ENCODE peak calls at places on chromosome 21, in six cellular contexts. One of them, this sample, is unnamed.

GRCh38 chr21:35254752-35255138 is 205.6 kb upstream of the RUNX1 start:
- DNase-seq in PC-3: no peak
- DNase-seq in CD4-positive, CD25-positive, alpha-beta regulatory T cell: no peak
- DNase-seq in foreskin keratinocyte: no peak
- DNase-seq in cardiac muscle cell: no peak
- DNase-seq in H1: no peak
- DNase-seq in this sample: no peak

GRCh38 chr21:30340714-30341573 is 3.5 kb upstream of the KRTAP27-1 start:
- DNase-seq in cardiac muscle cell: peak; percentile 65
- DNase-seq in foreskin keratinocyte: no peak
- DNase-seq in H1: peak; percentile 63
- DNase-seq in CD4-positive, CD25-positive, alpha-beta regulatory T cell: peak; percentile 26
- DNase-seq in PC-3: peak; percentile 83
- DNase-seq in this sample: no peak

GRCh38 chr21:30336596-30336995 is 898 bp downstream of the KRTAP27-1 start:
- DNase-seq in H1: no peak
- DNase-seq in foreskin keratinocyte: no peak
- DNase-seq in PC-3: no peak
- DNase-seq in CD4-positive, CD25-positive, alpha-beta regulatory T cell: no peak
- DNase-seq in cardiac muscle cell: no peak
- DNase-seq in this sample: no peak

GRCh38 chr21:22200378-22201092 is 1202.3 kb downstream of the NCAM2 start:
- DNase-seq in cardiac muscle cell: peak; percentile 5
- DNase-seq in H1: no peak
- DNase-seq in CD4-positive, CD25-positive, alpha-beta regulatory T cell: no peak
- DNase-seq in PC-3: peak; percentile 40
- DNase-seq in foreskin keratinocyte: peak; percentile 95
- DNase-seq in this sample: no peak

GRCh38 chr21:26587621-26588260 is 14.7 kb upstream of the CYYR1 start:
- DNase-seq in cardiac muscle cell: no peak
- DNase-seq in H1: no peak
- DNase-seq in foreskin keratinocyte: peak; percentile 48
- DNase-seq in CD4-positive, CD25-positive, alpha-beta regulatory T cell: no peak
- DNase-seq in PC-3: peak; percentile 91
- DNase-seq in this sample: no peak

GRCh38 chr21:39314155-39315027 is 959 bp upstream of the BRWD1 start:
- DNase-seq in cardiac muscle cell: peak; percentile 74
- DNase-seq in CD4-positive, CD25-positive, alpha-beta regulatory T cell: peak; percentile 69
- DNase-seq in foreskin keratinocyte: peak; percentile 55
- DNase-seq in PC-3: peak; percentile 62
- DNase-seq in H1: no peak
- DNase-seq in this sample: no peak

GRCh38 chr21:28207776-28208175 is 784.9 kb downstream of the LTN1 start:
- DNase-seq in foreskin keratinocyte: no peak
- DNase-seq in H1: no peak
- DNase-seq in PC-3: peak; percentile 77
- DNase-seq in CD4-positive, CD25-positive, alpha-beta regulatory T cell: no peak
- DNase-seq in cardiac muscle cell: no peak
- DNase-seq in this sample: no peak

GRCh38 chr21:20452935-20453334 is 545.3 kb upstream of the NCAM2 start:
- DNase-seq in PC-3: no peak
- DNase-seq in foreskin keratinocyte: no peak
- DNase-seq in H1: no peak
- DNase-seq in CD4-positive, CD25-positive, alpha-beta regulatory T cell: no peak
- DNase-seq in cardiac muscle cell: no peak
- DNase-seq in this sample: no peak

GRCh38 chr21:28783641-28784185 is 209.0 kb downstream of the LTN1 start:
- DNase-seq in CD4-positive, CD25-positive, alpha-beta regulatory T cell: no peak
- DNase-seq in H1: no peak
- DNase-seq in cardiac muscle cell: no peak
- DNase-seq in foreskin keratinocyte: no peak
- DNase-seq in PC-3: no peak
- DNase-seq in this sample: peak; percentile 55

GRCh38 chr21:16181024-16181423 is 451.2 kb downstream of the USP25 start:
- DNase-seq in PC-3: no peak
- DNase-seq in foreskin keratinocyte: no peak
- DNase-seq in CD4-positive, CD25-positive, alpha-beta regulatory T cell: no peak
- DNase-seq in H1: no peak
- DNase-seq in cardiac muscle cell: no peak
- DNase-seq in this sample: no peak

GRCh38 chr21:28016571-28016970 is 976.1 kb downstream of the LTN1 start:
- DNase-seq in cardiac muscle cell: no peak
- DNase-seq in CD4-positive, CD25-positive, alpha-beta regulatory T cell: no peak
- DNase-seq in PC-3: no peak
- DNase-seq in foreskin keratinocyte: no peak
- DNase-seq in H1: no peak
- DNase-seq in this sample: no peak

GRCh38 chr21:28333455-28334108 is 659.1 kb downstream of the LTN1 start:
- DNase-seq in PC-3: no peak
- DNase-seq in H1: no peak
- DNase-seq in cardiac muscle cell: no peak
- DNase-seq in foreskin keratinocyte: no peak
- DNase-seq in CD4-positive, CD25-positive, alpha-beta regulatory T cell: no peak
- DNase-seq in this sample: no peak

GRCh38 chr21:34969431-34970036 is 79.6 kb downstream of the RUNX1 start:
- DNase-seq in PC-3: no peak
- DNase-seq in foreskin keratinocyte: no peak
- DNase-seq in H1: no peak
- DNase-seq in cardiac muscle cell: no peak
- DNase-seq in CD4-positive, CD25-positive, alpha-beta regulatory T cell: no peak
- DNase-seq in this sample: no peak

GRCh38 chr21:29267666-29268065 is 31.1 kb upstream of the BACH1 start:
- DNase-seq in cardiac muscle cell: no peak
- DNase-seq in PC-3: no peak
- DNase-seq in CD4-positive, CD25-positive, alpha-beta regulatory T cell: no peak
- DNase-seq in foreskin keratinocyte: no peak
- DNase-seq in H1: no peak
- DNase-seq in this sample: no peak

GRCh38 chr21:33894736-33895288 is 20.8 kb downstream of the ATP5PO start:
- DNase-seq in cardiac muscle cell: peak; percentile 89
- DNase-seq in CD4-positive, CD25-positive, alpha-beta regulatory T cell: peak; percentile 73
- DNase-seq in H1: peak; percentile 81
- DNase-seq in foreskin keratinocyte: no peak
- DNase-seq in PC-3: peak; percentile 90
- DNase-seq in this sample: peak; percentile 82

GRCh38 chr21:26709090-26709489 is 136.0 kb upstream of the CYYR1 start:
- DNase-seq in foreskin keratinocyte: peak; percentile 18
- DNase-seq in cardiac muscle cell: no peak
- DNase-seq in CD4-positive, CD25-positive, alpha-beta regulatory T cell: no peak
- DNase-seq in PC-3: peak; percentile 64
- DNase-seq in H1: no peak
- DNase-seq in this sample: no peak

GRCh38 chr21:14691924-14692323 is 145.8 kb upstream of the SAMSN1 start:
- DNase-seq in H1: no peak
- DNase-seq in cardiac muscle cell: no peak
- DNase-seq in CD4-positive, CD25-positive, alpha-beta regulatory T cell: peak; percentile 39
- DNase-seq in foreskin keratinocyte: no peak
- DNase-seq in PC-3: no peak
- DNase-seq in this sample: no peak

GRCh38 chr21:34670220-34670961 is 1.6 kb downstream of the CLIC6 start:
- DNase-seq in cardiac muscle cell: peak; percentile 4
- DNase-seq in foreskin keratinocyte: no peak
- DNase-seq in PC-3: no peak
- DNase-seq in H1: peak; percentile 73
- DNase-seq in CD4-positive, CD25-positive, alpha-beta regulatory T cell: no peak
- DNase-seq in this sample: peak; percentile 72

GRCh38 chr21:28521932-28522826 is 470.5 kb downstream of the LTN1 start:
- DNase-seq in CD4-positive, CD25-positive, alpha-beta regulatory T cell: peak; percentile 19
- DNase-seq in PC-3: peak; percentile 54
- DNase-seq in H1: no peak
- DNase-seq in cardiac muscle cell: peak; percentile 49
- DNase-seq in foreskin keratinocyte: no peak
- DNase-seq in this sample: no peak

GRCh38 chr21:36323032-36323431 is 3.0 kb downstream of the MORC3 start:
- DNase-seq in PC-3: peak; percentile 36
- DNase-seq in cardiac muscle cell: no peak
- DNase-seq in H1: no peak
- DNase-seq in foreskin keratinocyte: no peak
- DNase-seq in CD4-positive, CD25-positive, alpha-beta regulatory T cell: peak; percentile 22
- DNase-seq in this sample: no peak

GRCh38 chr21:25735895-25736597 is 1.3 kb downstream of the GABPA start:
- DNase-seq in cardiac muscle cell: peak; percentile 63
- DNase-seq in H1: no peak
- DNase-seq in PC-3: peak; percentile 9
- DNase-seq in CD4-positive, CD25-positive, alpha-beta regulatory T cell: peak; percentile 25
- DNase-seq in foreskin keratinocyte: peak; percentile 15
- DNase-seq in this sample: no peak

GRCh38 chr21:37380349-37381323 is 14.1 kb downstream of the DYRK1A start:
- DNase-seq in H1: no peak
- DNase-seq in foreskin keratinocyte: no peak
- DNase-seq in cardiac muscle cell: no peak
- DNase-seq in PC-3: peak; percentile 64
- DNase-seq in CD4-positive, CD25-positive, alpha-beta regulatory T cell: no peak
- DNase-seq in this sample: no peak
- H3K4me1 ChIP-seq in H1: peaks cover 9% of the 10 kb centered on the region
- H3K4me1 ChIP-seq in foreskin keratinocyte: peaks cover 15% of the 10 kb centered on the region
- H3K4me1 ChIP-seq in cardiac muscle cell: peaks cover 37% of the 10 kb centered on the region
- H3K4me1 ChIP-seq in PC-3: peaks cover 35% of the 10 kb centered on the region
- H3K4me1 ChIP-seq in CD4-positive, CD25-positive, alpha-beta regulatory T cell: peaks cover 75% of the 10 kb centered on the region
- H3K4me1 ChIP-seq in this sample: peaks cover 50% of the 10 kb centered on the region

DNA sequence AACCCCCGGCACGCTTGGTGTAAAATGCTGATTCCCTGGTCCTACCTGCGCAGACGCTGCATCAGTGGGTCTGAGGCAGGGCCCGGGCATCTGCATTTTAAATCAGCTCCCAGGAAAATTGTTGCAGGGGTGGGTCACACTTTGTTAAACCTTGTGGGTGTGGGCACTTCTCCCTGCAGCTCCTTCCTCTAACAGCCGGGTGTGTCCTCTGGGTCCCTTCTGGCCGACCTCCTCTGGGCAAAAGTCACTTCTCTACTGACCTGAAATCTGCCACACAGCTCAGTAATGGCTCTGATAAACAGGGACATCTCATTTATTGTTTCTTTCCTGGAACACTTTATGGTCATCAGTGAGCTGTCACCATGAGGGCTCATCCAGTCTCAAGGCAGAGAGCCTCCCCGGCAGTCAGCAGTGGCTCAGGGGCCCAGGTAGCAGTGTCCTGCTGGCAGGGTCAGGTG is 52.8 kb upstream of the TMPRSS2 start:
- DNase-seq in foreskin keratinocyte: no peak
- DNase-seq in PC-3: no peak
- DNase-seq in CD4-positive, CD25-positive, alpha-beta regulatory T cell: no peak
- DNase-seq in H1: no peak
- DNase-seq in cardiac muscle cell: no peak
- DNase-seq in this sample: no peak
- H3K4me1 ChIP-seq in foreskin keratinocyte: no peaks in the 10 kb centered on the region
- H3K4me1 ChIP-seq in PC-3: peaks cover 3% of the 10 kb centered on the region
- H3K4me1 ChIP-seq in CD4-positive, CD25-positive, alpha-beta regulatory T cell: no peaks in the 10 kb centered on the region
- H3K4me1 ChIP-seq in H1: peaks cover 4% of the 10 kb centered on the region
- H3K4me1 ChIP-seq in cardiac muscle cell: no peaks in the 10 kb centered on the region
- H3K4me1 ChIP-seq in this sample: no peaks in the 10 kb centered on the region

GRCh38 chr21:38123626-38124025 is 133.2 kb upstream of the KCNJ15 start:
- DNase-seq in PC-3: no peak
- DNase-seq in foreskin keratinocyte: no peak
- DNase-seq in CD4-positive, CD25-positive, alpha-beta regulatory T cell: no peak
- DNase-seq in H1: no peak
- DNase-seq in cardiac muscle cell: no peak
- DNase-seq in this sample: no peak

GRCh38 chr21:38115870-38116269 is 140.9 kb upstream of the KCNJ15 start:
- DNase-seq in H1: no peak
- DNase-seq in PC-3: no peak
- DNase-seq in foreskin keratinocyte: no peak
- DNase-seq in cardiac muscle cell: no peak
- DNase-seq in CD4-positive, CD25-positive, alpha-beta regulatory T cell: no peak
- DNase-seq in this sample: no peak

GRCh38 chr21:38120984-38121855 is 135.6 kb upstream of the KCNJ15 start:
- DNase-seq in CD4-positive, CD25-positive, alpha-beta regulatory T cell: no peak
- DNase-seq in cardiac muscle cell: no peak
- DNase-seq in PC-3: no peak
- DNase-seq in foreskin keratinocyte: no peak
- DNase-seq in H1: no peak
- DNase-seq in this sample: no peak

GRCh38 chr21:38121888-38122705 is 134.7 kb upstream of the KCNJ15 start:
- DNase-seq in CD4-positive, CD25-positive, alpha-beta regulatory T cell: no peak
- DNase-seq in PC-3: no peak
- DNase-seq in foreskin keratinocyte: no peak
- DNase-seq in cardiac muscle cell: no peak
- DNase-seq in H1: no peak
- DNase-seq in this sample: no peak

DNA sequence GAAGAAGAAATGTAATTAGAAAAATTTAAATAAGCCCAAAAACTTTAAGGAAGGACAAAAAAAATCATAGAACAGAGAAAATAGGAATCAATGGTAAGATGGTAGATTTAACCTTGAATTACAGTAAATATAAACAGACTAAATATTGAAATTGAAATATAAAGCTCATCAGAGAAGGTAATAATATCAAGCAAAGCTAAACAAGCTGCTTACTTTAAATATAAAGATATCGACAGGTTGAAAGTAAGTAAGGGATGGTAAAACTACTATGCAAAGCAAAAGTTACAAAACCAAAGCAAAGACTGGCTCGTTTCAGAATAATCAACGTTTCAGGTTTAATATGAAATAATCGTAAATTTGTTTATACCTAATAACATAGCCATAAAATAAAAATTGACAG is 137.0 kb upstream of the KCNJ15 start:
- DNase-seq in cardiac muscle cell: no peak
- DNase-seq in H1: no peak
- DNase-seq in CD4-positive, CD25-positive, alpha-beta regulatory T cell: no peak
- DNase-seq in PC-3: no peak
- DNase-seq in foreskin keratinocyte: no peak
- DNase-seq in this sample: no peak
- H3K4me1 ChIP-seq in cardiac muscle cell: no peaks in the 10 kb centered on the region
- H3K4me1 ChIP-seq in H1: no peaks in the 10 kb centered on the region
- H3K4me1 ChIP-seq in CD4-positive, CD25-positive, alpha-beta regulatory T cell: no peaks in the 10 kb centered on the region
- H3K4me1 ChIP-seq in PC-3: no peaks in the 10 kb centered on the region
- H3K4me1 ChIP-seq in foreskin keratinocyte: no peaks in the 10 kb centered on the region
- H3K4me1 ChIP-seq in this sample: no peaks in the 10 kb centered on the region

GRCh38 chr21:44436111-44436611 is 19.1 kb upstream of the LRRC3 start:
- DNase-seq in H1: no peak
- DNase-seq in cardiac muscle cell: no peak
- DNase-seq in PC-3: no peak
- DNase-seq in CD4-positive, CD25-positive, alpha-beta regulatory T cell: no peak
- DNase-seq in foreskin keratinocyte: no peak
- DNase-seq in this sample: peak; percentile 49

GRCh38 chr21:44437696-44438431 is 17.4 kb upstream of the LRRC3 start:
- DNase-seq in cardiac muscle cell: no peak
- DNase-seq in PC-3: no peak
- DNase-seq in H1: no peak
- DNase-seq in foreskin keratinocyte: no peak
- DNase-seq in CD4-positive, CD25-positive, alpha-beta regulatory T cell: no peak
- DNase-seq in this sample: peak; percentile 55

GRCh38 chr21:44438531-44439210 is 16.6 kb upstream of the LRRC3 start:
- DNase-seq in CD4-positive, CD25-positive, alpha-beta regulatory T cell: no peak
- DNase-seq in H1: no peak
- DNase-seq in foreskin keratinocyte: no peak
- DNase-seq in cardiac muscle cell: no peak
- DNase-seq in PC-3: no peak
- DNase-seq in this sample: peak; percentile 74

GRCh38 chr21:44436958-44437357 is 18.4 kb upstream of the LRRC3 start:
- DNase-seq in cardiac muscle cell: no peak
- DNase-seq in H1: no peak
- DNase-seq in CD4-positive, CD25-positive, alpha-beta regulatory T cell: no peak
- DNase-seq in PC-3: no peak
- DNase-seq in foreskin keratinocyte: no peak
- DNase-seq in this sample: peak; percentile 53

DNA sequence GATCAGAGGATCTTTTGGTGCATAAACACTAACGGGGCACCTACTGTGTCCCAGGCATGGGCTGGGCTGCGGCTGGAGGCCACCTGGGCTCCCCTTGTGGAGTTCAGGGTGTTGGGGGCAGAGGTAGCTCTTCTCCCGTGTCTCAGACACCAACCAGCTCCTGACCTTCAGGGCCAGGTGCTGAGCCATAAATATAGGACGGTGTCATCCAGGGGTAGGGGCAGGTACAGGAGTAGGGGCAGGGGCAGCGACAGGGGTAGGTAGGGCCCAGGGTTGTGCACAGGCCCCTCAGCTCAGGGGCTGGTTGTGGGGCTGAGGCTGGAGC is 18.0 kb upstream of the LRRC3 start:
- DNase-seq in PC-3: no peak
- DNase-seq in H1: no peak
- DNase-seq in cardiac muscle cell: no peak
- DNase-seq in foreskin keratinocyte: no peak
- DNase-seq in CD4-positive, CD25-positive, alpha-beta regulatory T cell: no peak
- DNase-seq in this sample: peak; percentile 56
- H3K4me1 ChIP-seq in PC-3: no peaks in the 10 kb centered on the region
- H3K4me1 ChIP-seq in H1: no peaks in the 10 kb centered on the region
- H3K4me1 ChIP-seq in cardiac muscle cell: no peaks in the 10 kb centered on the region
- H3K4me1 ChIP-seq in foreskin keratinocyte: no peaks in the 10 kb centered on the region
- H3K4me1 ChIP-seq in CD4-positive, CD25-positive, alpha-beta regulatory T cell: no peaks in the 10 kb centered on the region
- H3K4me1 ChIP-seq in this sample: no peaks in the 10 kb centered on the region